ENCODE peak calls at places on chromosomes 4 and X, in ten cellular contexts. P, I, F, X, J, A, U, H, C and Z are unnamed samples.

GRCh38 chr4:680565-680930 is 6.2 kb downstream of the MYL5 start:
- DNase-seq in P (no peak), I (peak; percentile 73), F (peak; percentile 13), X (no peak), J (no peak), A (no peak), U (no peak), H (no peak), C (no peak), Z (no peak)

GRCh38 chrX:103418811-103419210 is 42.5 kb downstream of the BEX3 start:
- DNase-seq in P (no peak), I (no peak), F (no peak), X (no peak), J (no peak), A (no peak), U (no peak), H (no peak), C (no peak), Z (no peak)

GRCh38 chr4:112170451-112170993 is 25.3 kb downstream of the FAM241A start:
- DNase-seq in P (peak; percentile 87), I (no peak), F (peak; percentile 95), X (peak; percentile 87), J (peak; percentile 17), A (peak; percentile 87), U (no peak), H (peak; percentile 63), C (no peak), Z (no peak)

GRCh38 chr4:156547439-156547838 is 424.2 kb downstream of the PDGFC start:
- DNase-seq in P (peak; percentile 86), I (no peak), F (peak; percentile 81), X (peak; percentile 73), J (peak; percentile 8), A (peak; percentile 79), U (no peak), H (peak; percentile 88), C (no peak), Z (no peak)

GRCh38 chrX:44747317-44747716 is 96.5 kb upstream of the DUSP21 start:
- DNase-seq in P (no peak), I (no peak), F (no peak), X (no peak), J (no peak), A (no peak), U (no peak), H (no peak), C (no peak), Z (no peak)

GRCh38 chrX:140766024-140766611 is 56.6 kb downstream of the LINC00632 start:
- DNase-seq in P (peak; percentile 63), I (peak; percentile 31), F (peak; percentile 13), X (peak; percentile 13), J (peak; percentile 67), A (peak; percentile 30), U (no peak), H (no peak), C (peak; percentile 41), Z (no peak)

GRCh38 chr4:9832640-9833039 is 51.2 kb downstream of the DRD5 start:
- DNase-seq in P (no peak), I (no peak), F (no peak), X (no peak), J (no peak), A (no peak), U (no peak), H (no peak), C (no peak), Z (no peak)

GRCh38 chr4:26171953-26172352 is 148.9 kb upstream of the RBPJ start:
- DNase-seq in P (peak; percentile 50), I (no peak), F (no peak), X (no peak), J (peak; percentile 62), A (no peak), U (no peak), H (peak; percentile 42), C (no peak), Z (no peak)

GRCh38 chrX:40449956-40450701 is 130.6 kb upstream of the ATP6AP2 start:
- DNase-seq in P (no peak), I (no peak), F (no peak), X (no peak), J (no peak), A (no peak), U (no peak), H (no peak), C (no peak), Z (no peak)

GRCh38 chrX:40446927-40447326 is 133.8 kb upstream of the ATP6AP2 start:
- DNase-seq in P (no peak), I (no peak), F (no peak), X (no peak), J (no peak), A (no peak), U (no peak), H (no peak), C (peak; percentile 75), Z (no peak)

GRCh38 chrX:40444798-40445496 is 135.8 kb upstream of the ATP6AP2 start:
- DNase-seq in P (no peak), I (no peak), F (peak; percentile 55), X (no peak), J (no peak), A (no peak), U (no peak), H (no peak), C (peak; percentile 53), Z (no peak)

GRCh38 chrX:40449396-40449795 is 131.4 kb upstream of the ATP6AP2 start:
- DNase-seq in P (no peak), I (no peak), F (peak; percentile 80), X (peak; percentile 81), J (no peak), A (no peak), U (no peak), H (no peak), C (peak; percentile 87), Z (no peak)

DNA sequence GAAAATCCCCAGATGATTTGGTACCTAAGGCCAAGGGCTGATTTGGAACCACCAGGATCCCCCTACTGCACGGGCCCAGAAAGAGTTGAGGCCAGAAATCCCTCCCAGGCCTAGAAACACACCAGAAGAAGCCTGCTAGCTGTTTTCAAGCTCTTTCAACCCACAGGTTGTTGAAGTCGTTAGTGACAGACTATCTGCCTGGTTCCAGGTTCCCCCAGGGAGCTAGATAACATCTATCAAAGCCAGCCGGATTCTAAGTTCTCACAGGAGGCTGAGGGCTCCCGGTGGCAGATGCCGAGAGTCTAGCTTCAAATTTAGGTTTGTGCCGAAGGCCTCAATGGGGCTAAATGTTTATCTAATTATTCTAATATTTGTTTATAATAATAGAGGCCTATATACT is 132.0 kb upstream of the ATP6AP2 start:
- DNase-seq in P (no peak), I (no peak), F (no peak), X (no peak), J (no peak), A (no peak), U (no peak), H (no peak), C (no peak), Z (no peak)
- TF ChIP-seq CTCF in P (no peak), I (no peak), F (no peak), X (no peak), J (no peak), A (no peak), U (no peak), H (no peak), C (no peak), Z (no peak)

GRCh38 chr4:13540446-13541175 is 3.7 kb downstream of the NKX3-2 start:
- DNase-seq in P (no peak), I (peak; percentile 21), F (no peak), X (no peak), J (no peak), A (no peak), U (no peak), H (no peak), C (no peak), Z (no peak)

GRCh38 chr4:13541176-13541604 is 3.1 kb downstream of the NKX3-2 start:
- DNase-seq in P (no peak), I (peak; percentile 15), F (no peak), X (no peak), J (no peak), A (no peak), U (no peak), H (no peak), C (no peak), Z (no peak)

GRCh38 chr4:13543091-13543581 is 1.2 kb downstream of the NKX3-2 start:
- DNase-seq in P (no peak), I (peak; percentile 23), F (no peak), X (no peak), J (no peak), A (no peak), U (no peak), H (no peak), C (no peak), Z (no peak)

GRCh38 chr4:13542577-13543042 is 1.7 kb downstream of the NKX3-2 start:
- DNase-seq in P (no peak), I (peak; percentile 24), F (no peak), X (no peak), J (no peak), A (no peak), U (no peak), H (no peak), C (no peak), Z (no peak)

DNA sequence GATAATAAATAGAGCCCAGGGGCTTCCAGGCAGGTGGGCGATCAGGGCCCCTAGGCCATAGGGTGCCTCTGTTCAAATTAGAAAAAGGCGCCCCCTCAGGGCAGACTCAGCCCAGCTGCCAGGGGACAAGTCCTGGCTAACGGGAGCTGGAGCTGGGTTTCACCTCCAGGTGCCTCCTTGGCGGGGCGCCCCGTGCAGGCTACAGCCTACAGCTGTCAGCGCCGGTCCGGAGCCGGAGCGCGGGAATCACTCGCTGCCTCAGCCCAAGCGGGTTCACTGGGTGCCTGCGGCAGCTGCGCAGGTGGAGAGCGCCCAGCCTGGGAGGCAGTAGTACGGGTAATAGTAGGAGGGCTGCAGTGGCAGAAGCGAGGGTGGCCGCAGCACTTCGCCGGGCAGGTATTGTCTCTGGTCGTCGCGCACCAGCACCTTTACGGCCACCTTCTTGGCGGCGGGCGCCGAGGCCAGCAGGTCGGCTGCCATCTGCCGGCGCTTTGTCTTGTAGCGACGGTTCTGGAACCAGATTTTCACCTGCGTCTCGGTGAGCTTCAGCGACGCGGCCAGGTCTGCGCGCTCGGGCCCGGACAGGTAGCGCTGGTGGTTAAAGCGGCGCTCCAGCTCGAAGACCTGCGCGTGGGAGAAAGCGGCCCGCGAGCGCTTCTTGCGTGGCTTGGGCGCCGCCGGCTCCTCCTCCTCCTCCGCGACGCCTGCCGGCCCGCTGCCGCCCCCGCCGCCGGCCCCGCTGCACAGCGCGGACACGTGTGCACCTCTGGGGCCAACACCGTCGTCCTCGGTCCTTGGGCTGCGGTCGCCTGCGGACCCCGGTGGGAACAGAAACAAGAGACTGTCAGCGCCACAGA is 2.4 kb downstream of the NKX3-2 start:
- DNase-seq in P (no peak), I (peak; percentile 55), F (peak; percentile 25), X (no peak), J (peak; percentile 75), A (no peak), U (no peak), H (no peak), C (peak; percentile 64), Z (no peak)
- TF ChIP-seq CTCF in P (peak; percentile 52), I (peak; percentile 60), F (peak; percentile 69), X (peak; percentile 56), J (peak; percentile 64), A (no peak), U (no peak), H (peak; percentile 41), C (peak; percentile 42), Z (no peak)

DNA sequence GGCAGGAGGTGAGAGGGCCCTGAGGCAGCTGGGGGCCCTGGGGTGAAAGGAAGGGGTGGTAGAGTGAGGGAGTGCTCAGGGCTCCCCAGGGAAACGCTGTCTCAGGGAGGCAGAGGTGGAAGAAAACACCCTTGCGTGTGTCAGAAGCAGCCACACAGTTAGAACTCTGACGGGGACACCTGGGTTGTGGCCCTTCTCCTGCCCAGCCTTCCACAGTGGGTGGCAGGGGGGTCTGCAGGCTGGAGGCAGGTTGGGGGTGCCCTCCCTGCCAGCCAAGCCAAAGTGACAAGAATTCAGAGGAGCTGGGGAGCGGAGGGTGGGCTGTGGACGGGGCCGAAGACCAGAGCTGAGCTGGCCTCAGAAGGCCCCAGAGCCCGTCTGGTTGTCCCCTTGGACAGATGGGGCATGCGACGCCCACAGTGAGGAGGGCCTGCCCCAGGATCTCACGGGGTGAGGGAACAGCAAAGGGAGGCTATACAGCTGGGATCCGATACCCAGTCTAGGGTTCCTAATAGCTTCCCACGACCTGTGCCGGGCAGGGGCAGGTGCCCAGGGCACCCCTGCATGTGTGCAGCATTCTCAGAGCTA is 105.2 kb upstream of the ADRA2C start:
- DNase-seq in P (no peak), I (no peak), F (no peak), X (no peak), J (no peak), A (no peak), U (no peak), H (no peak), C (no peak), Z (no peak)
- TF ChIP-seq CTCF in P (no peak), I (no peak), F (no peak), X (no peak), J (no peak), A (no peak), U (no peak), H (no peak), C (no peak), Z (no peak)

DNA sequence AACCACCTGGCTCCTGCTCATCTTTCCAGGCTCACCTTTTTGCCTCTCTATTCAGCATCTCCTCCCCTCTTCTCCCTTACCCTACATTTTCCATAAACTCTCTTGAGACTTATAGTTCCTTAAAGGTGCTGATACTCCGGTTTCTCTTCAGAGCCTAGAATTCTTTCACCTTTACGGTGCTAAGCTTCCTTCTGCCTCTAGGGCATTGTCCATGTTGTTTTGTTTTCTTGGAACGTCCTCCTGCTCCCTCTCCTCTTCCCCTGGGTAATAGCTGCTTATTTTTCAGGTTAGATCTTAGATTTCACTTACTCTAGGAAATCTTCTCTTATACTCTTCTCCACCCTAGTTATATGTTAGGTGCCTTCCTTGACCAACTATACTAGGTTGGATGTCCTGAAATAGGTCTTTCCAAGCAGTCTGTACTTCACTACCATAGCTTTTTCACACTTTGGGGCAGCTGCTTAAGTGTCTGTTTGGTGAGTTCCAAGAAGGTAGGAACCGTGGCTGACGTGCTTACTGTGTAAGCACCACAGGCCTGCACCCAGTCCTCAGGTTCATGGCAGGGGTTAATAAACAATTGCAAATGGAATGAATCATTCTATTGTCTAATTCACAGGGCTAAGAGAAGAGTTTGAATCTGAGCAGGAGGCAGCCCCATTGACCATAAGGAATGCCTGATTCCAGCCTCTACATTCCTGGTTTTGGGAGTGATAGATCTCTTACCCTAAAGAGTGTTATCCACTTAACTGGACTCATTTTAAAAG is 227.5 kb downstream of the MGST2 start:
- DNase-seq in P (no peak), I (no peak), F (peak; percentile 72), X (no peak), J (no peak), A (no peak), U (no peak), H (peak; percentile 74), C (no peak), Z (no peak)
- TF ChIP-seq CTCF in P (no peak), I (no peak), F (no peak), X (no peak), J (no peak), A (no peak), U (no peak), H (peak; percentile 3), C (no peak), Z (no peak)